ENCODE peak calls at places on chromosomes 6 and 20, in six cellular contexts. One of them, this sample, is unnamed. For H3K4me1, the result is how much of the 10 kb centered on the place peaks cover.

GRCh38 chr6:39088331-39088730 is 26.7 kb downstream of the SAYSD1 start:
- DNase-seq in Peyer's patch: no peak
- DNase-seq in ovary: no peak
- DNase-seq in HCT116: no peak
- DNase-seq in heart left ventricle: peak
- DNase-seq in endothelial cell of umbilical vein: peak
- DNase-seq in this sample: no peak

GRCh38 chr6:33708516-33709204 is 2.8 kb downstream of the UQCC2 start:
- DNase-seq in HCT116: no peak
- DNase-seq in ovary: no peak
- DNase-seq in heart left ventricle: peak
- DNase-seq in endothelial cell of umbilical vein: no peak
- DNase-seq in Peyer's patch: no peak
- DNase-seq in this sample: no peak

GRCh38 chr6:13068558-13069210 is 259.7 kb downstream of the TBC1D7 start:
- DNase-seq in endothelial cell of umbilical vein: peak
- DNase-seq in heart left ventricle: no peak
- DNase-seq in HCT116: no peak
- DNase-seq in Peyer's patch: no peak
- DNase-seq in ovary: no peak
- DNase-seq in this sample: no peak

GRCh38 chr6:41373919-41374617 is 38.7 kb downstream of the NCR2 start:
- DNase-seq in endothelial cell of umbilical vein: no peak
- DNase-seq in HCT116: no peak
- DNase-seq in ovary: no peak
- DNase-seq in Peyer's patch: no peak
- DNase-seq in heart left ventricle: no peak
- DNase-seq in this sample: no peak

GRCh38 chr20:38217791-38218565 is 42.6 kb downstream of the KIAA1755 start:
- DNase-seq in endothelial cell of umbilical vein: peak
- DNase-seq in HCT116: peak
- DNase-seq in heart left ventricle: peak
- DNase-seq in ovary: no peak
- DNase-seq in Peyer's patch: no peak
- DNase-seq in this sample: no peak

GRCh38 chr6:56549014-56549413 is 93.7 kb downstream of the DST start:
- DNase-seq in Peyer's patch: no peak
- DNase-seq in endothelial cell of umbilical vein: peak
- DNase-seq in ovary: no peak
- DNase-seq in HCT116: no peak
- DNase-seq in heart left ventricle: no peak
- DNase-seq in this sample: no peak

GRCh38 chr6:15255481-15256414 is 9.9 kb downstream of the JARID2 start:
- DNase-seq in heart left ventricle: no peak
- DNase-seq in Peyer's patch: peak
- DNase-seq in ovary: no peak
- DNase-seq in endothelial cell of umbilical vein: no peak
- DNase-seq in HCT116: no peak
- DNase-seq in this sample: no peak

GRCh38 chr6:151808331-151809241 is 1.1 kb downstream of the ESR1 start:
- DNase-seq in heart left ventricle: no peak
- DNase-seq in ovary: peak
- DNase-seq in endothelial cell of umbilical vein: no peak
- DNase-seq in HCT116: no peak
- DNase-seq in Peyer's patch: no peak
- DNase-seq in this sample: peak

GRCh38 chr20:3135507-3136070 is 24.1 kb downstream of the FASTKD5 start:
- DNase-seq in HCT116: no peak
- DNase-seq in ovary: no peak
- DNase-seq in endothelial cell of umbilical vein: no peak
- DNase-seq in Peyer's patch: no peak
- DNase-seq in heart left ventricle: no peak
- DNase-seq in this sample: no peak

GRCh38 chr6:140816696-140817095 is 1316.0 kb upstream of the GJE1 start:
- DNase-seq in ovary: no peak
- DNase-seq in heart left ventricle: no peak
- DNase-seq in Peyer's patch: no peak
- DNase-seq in endothelial cell of umbilical vein: no peak
- DNase-seq in HCT116: no peak
- DNase-seq in this sample: no peak

GRCh38 chr6:150998992-150999975 is 133.8 kb downstream of the MTHFD1L start:
- DNase-seq in HCT116: no peak
- DNase-seq in heart left ventricle: no peak
- DNase-seq in endothelial cell of umbilical vein: no peak
- DNase-seq in Peyer's patch: no peak
- DNase-seq in ovary: no peak
- DNase-seq in this sample: no peak

GRCh38 chr20:46984391-46984790 is 89.7 kb downstream of the EYA2 start:
- DNase-seq in ovary: no peak
- DNase-seq in HCT116: no peak
- DNase-seq in Peyer's patch: no peak
- DNase-seq in endothelial cell of umbilical vein: no peak
- DNase-seq in heart left ventricle: no peak
- DNase-seq in this sample: no peak

GRCh38 chr6:149499066-149499465 is 14.3 kb upstream of the ZC3H12D start:
- DNase-seq in Peyer's patch: no peak
- DNase-seq in ovary: no peak
- DNase-seq in heart left ventricle: no peak
- DNase-seq in endothelial cell of umbilical vein: peak
- DNase-seq in HCT116: no peak
- DNase-seq in this sample: no peak

GRCh38 chr6:148455674-148456559 is 113.3 kb downstream of the SASH1 start:
- DNase-seq in Peyer's patch: no peak
- DNase-seq in endothelial cell of umbilical vein: peak
- DNase-seq in ovary: no peak
- DNase-seq in heart left ventricle: no peak
- DNase-seq in HCT116: no peak
- DNase-seq in this sample: no peak

GRCh38 chr6:144144996-144145395 is 5.3 kb upstream of the STX11 start:
- DNase-seq in heart left ventricle: no peak
- DNase-seq in endothelial cell of umbilical vein: peak
- DNase-seq in ovary: no peak
- DNase-seq in Peyer's patch: no peak
- DNase-seq in HCT116: no peak
- DNase-seq in this sample: no peak

GRCh38 chr6:15621203-15622044 is 41.4 kb downstream of the DTNBP1 start:
- DNase-seq in Peyer's patch: peak
- DNase-seq in endothelial cell of umbilical vein: peak
- DNase-seq in heart left ventricle: peak
- DNase-seq in ovary: no peak
- DNase-seq in HCT116: no peak
- DNase-seq in this sample: no peak

GRCh38 chr6:115551510-115551909 is 509.2 kb downstream of the FRK start:
- DNase-seq in Peyer's patch: no peak
- DNase-seq in heart left ventricle: no peak
- DNase-seq in ovary: no peak
- DNase-seq in endothelial cell of umbilical vein: no peak
- DNase-seq in HCT116: no peak
- DNase-seq in this sample: no peak

GRCh38 chr6:19214231-19214630 is 622.9 kb upstream of the ID4 start:
- DNase-seq in endothelial cell of umbilical vein: no peak
- DNase-seq in Peyer's patch: no peak
- DNase-seq in HCT116: no peak
- DNase-seq in heart left ventricle: no peak
- DNase-seq in ovary: no peak
- DNase-seq in this sample: no peak

GRCh38 chr6:138440296-138440695 is 36.3 kb downstream of the HEBP2 start:
- DNase-seq in heart left ventricle: no peak
- DNase-seq in Peyer's patch: no peak
- DNase-seq in HCT116: no peak
- DNase-seq in endothelial cell of umbilical vein: no peak
- DNase-seq in ovary: no peak
- DNase-seq in this sample: no peak

GRCh38 chr6:16961577-16961976 is 140.3 kb upstream of the STMND1 start:
- DNase-seq in endothelial cell of umbilical vein: no peak
- DNase-seq in Peyer's patch: no peak
- DNase-seq in ovary: no peak
- DNase-seq in heart left ventricle: no peak
- DNase-seq in HCT116: no peak
- DNase-seq in this sample: no peak

GRCh38 chr6:106002005-106002404 is 84.1 kb upstream of the PRDM1 start:
- DNase-seq in Peyer's patch: no peak
- DNase-seq in ovary: no peak
- DNase-seq in heart left ventricle: no peak
- DNase-seq in HCT116: no peak
- DNase-seq in endothelial cell of umbilical vein: no peak
- DNase-seq in this sample: no peak

GRCh38 chr6:66396549-66396948 is 689.5 kb upstream of the EYS start:
- DNase-seq in Peyer's patch: no peak
- DNase-seq in endothelial cell of umbilical vein: no peak
- DNase-seq in heart left ventricle: no peak
- DNase-seq in HCT116: no peak
- DNase-seq in ovary: no peak
- DNase-seq in this sample: peak

GRCh38 chr20:57231951-57232428 is 34.5 kb downstream of the BMP7 start:
- DNase-seq in endothelial cell of umbilical vein: no peak
- DNase-seq in HCT116: no peak
- DNase-seq in Peyer's patch: no peak
- DNase-seq in ovary: no peak
- DNase-seq in heart left ventricle: no peak
- DNase-seq in this sample: no peak

GRCh38 chr6:84411060-84411629 is 183.7 kb upstream of the CEP162 start:
- DNase-seq in Peyer's patch: no peak
- DNase-seq in heart left ventricle: no peak
- DNase-seq in ovary: no peak
- DNase-seq in HCT116: no peak
- DNase-seq in endothelial cell of umbilical vein: no peak
- DNase-seq in this sample: no peak

GRCh38 chr6:129923520-129923919 is 62.4 kb upstream of the TMEM244 start:
- DNase-seq in Peyer's patch: no peak
- DNase-seq in endothelial cell of umbilical vein: no peak
- DNase-seq in heart left ventricle: no peak
- DNase-seq in HCT116: no peak
- DNase-seq in ovary: no peak
- DNase-seq in this sample: no peak

GRCh38 chr6:69987550-69987949 is 121.2 kb downstream of the COL19A1 start:
- DNase-seq in endothelial cell of umbilical vein: no peak
- DNase-seq in ovary: no peak
- DNase-seq in Peyer's patch: no peak
- DNase-seq in HCT116: no peak
- DNase-seq in heart left ventricle: no peak
- DNase-seq in this sample: no peak
- H3K27ac ChIP-seq in endothelial cell of umbilical vein: no peak
- H3K27ac ChIP-seq in ovary: no peak
- H3K27ac ChIP-seq in Peyer's patch: no peak
- H3K27ac ChIP-seq in HCT116: no peak
- H3K27ac ChIP-seq in heart left ventricle: no peak
- H3K27ac ChIP-seq in this sample: no peak

GRCh38 chr6:42774201-42774600 is 7.7 kb upstream of the BICRAL start:
- DNase-seq in HCT116: no peak
- DNase-seq in endothelial cell of umbilical vein: no peak
- DNase-seq in ovary: no peak
- DNase-seq in Peyer's patch: no peak
- DNase-seq in heart left ventricle: no peak
- DNase-seq in this sample: no peak
- H3K4me1 ChIP-seq in HCT116: under half
- H3K4me1 ChIP-seq in endothelial cell of umbilical vein: under half
- H3K4me1 ChIP-seq in ovary: under half
- H3K4me1 ChIP-seq in Peyer's patch: under half
- H3K4me1 ChIP-seq in heart left ventricle: under half
- H3K4me1 ChIP-seq in this sample: under half

GRCh38 chr6:26157838-26158580 is 70.8 kb downstream of the HFE start:
- DNase-seq in heart left ventricle: peak
- DNase-seq in endothelial cell of umbilical vein: peak
- DNase-seq in ovary: peak
- DNase-seq in HCT116: peak
- DNase-seq in Peyer's patch: peak
- DNase-seq in this sample: peak

GRCh38 chr6:26159417-26160273 is 72.4 kb downstream of the HFE start:
- DNase-seq in Peyer's patch: no peak
- DNase-seq in HCT116: no peak
- DNase-seq in ovary: no peak
- DNase-seq in heart left ventricle: no peak
- DNase-seq in endothelial cell of umbilical vein: peak
- DNase-seq in this sample: no peak

GRCh38 chr6:26156850-26157149 is 69.6 kb downstream of the HFE start:
- DNase-seq in HCT116: no peak
- DNase-seq in ovary: no peak
- DNase-seq in heart left ventricle: peak
- DNase-seq in Peyer's patch: no peak
- DNase-seq in endothelial cell of umbilical vein: no peak
- DNase-seq in this sample: no peak

GRCh38 chr6:26157150-26157837 is 70.1 kb downstream of the HFE start:
- DNase-seq in endothelial cell of umbilical vein: peak
- DNase-seq in ovary: peak
- DNase-seq in heart left ventricle: peak
- DNase-seq in Peyer's patch: peak
- DNase-seq in HCT116: no peak
- DNase-seq in this sample: peak

DNA sequence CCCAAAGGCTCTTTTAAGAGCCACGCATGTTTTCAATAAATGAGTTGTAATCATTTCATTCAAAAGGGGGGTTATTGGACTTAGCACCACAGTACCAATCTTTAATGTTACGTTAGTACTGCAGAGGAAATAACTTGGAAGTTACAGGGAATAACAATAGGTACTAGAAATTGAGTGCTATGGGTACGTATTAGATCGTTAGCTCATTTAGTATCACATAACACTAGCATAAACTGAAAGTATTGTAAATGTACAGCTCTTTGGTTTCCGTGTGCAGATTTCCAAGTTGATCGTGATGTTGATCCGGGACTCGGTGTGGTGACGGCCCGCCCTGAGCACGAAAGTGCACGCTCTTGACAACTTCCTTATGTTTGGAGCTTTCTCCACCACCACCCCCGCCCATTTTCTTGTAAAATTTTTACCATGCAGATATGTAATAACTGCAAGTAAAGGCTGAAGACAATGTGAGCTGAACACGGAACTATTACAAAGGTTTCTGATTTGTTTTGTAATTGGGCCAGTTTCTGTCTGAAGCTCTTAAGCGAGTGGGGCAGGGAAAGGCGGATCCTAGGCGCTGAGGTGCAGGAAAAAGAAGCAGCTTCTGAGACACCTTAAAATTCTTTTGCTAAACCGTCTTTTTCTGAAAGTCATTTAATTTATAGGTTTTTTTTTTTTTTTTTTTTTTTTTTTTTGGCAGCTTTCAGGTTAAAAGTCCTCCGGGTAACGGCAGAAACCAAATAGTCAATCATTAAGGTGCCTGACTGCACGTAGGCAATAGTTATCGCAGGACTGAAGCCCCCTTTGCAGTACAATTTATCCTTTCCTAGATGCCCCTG is 71.6 kb downstream of the HFE start:
- DNase-seq in ovary: peak
- DNase-seq in endothelial cell of umbilical vein: peak
- DNase-seq in Peyer's patch: peak
- DNase-seq in heart left ventricle: peak
- DNase-seq in HCT116: no peak
- DNase-seq in this sample: peak
- TF ChIP-seq POLR2A in ovary: no peak
- TF ChIP-seq POLR2A in endothelial cell of umbilical vein: no peak
- TF ChIP-seq POLR2A in Peyer's patch: peak
- TF ChIP-seq POLR2A in heart left ventricle: no peak
- TF ChIP-seq POLR2A in HCT116: peak
- TF ChIP-seq POLR2A in this sample: no peak

DNA sequence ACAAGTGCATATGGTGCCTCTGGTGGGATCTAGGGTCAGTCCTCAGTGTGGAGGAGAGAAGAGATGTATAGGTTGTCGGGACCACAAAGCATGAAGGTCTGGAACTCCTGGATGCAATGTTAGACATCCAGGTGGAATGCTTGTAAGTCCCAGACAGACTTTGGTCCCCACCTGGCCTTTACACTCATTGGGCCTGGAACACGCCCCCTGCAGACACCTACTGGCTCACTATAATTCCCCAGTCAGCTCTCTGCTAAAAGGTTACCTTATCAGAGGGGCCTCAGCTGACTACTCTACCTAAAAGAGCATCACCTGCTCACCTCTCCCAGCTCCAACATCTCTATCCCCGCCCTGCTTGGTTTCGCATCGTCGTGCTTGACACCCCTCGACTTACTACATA is 41.7 kb upstream of the SIRPA start:
- DNase-seq in heart left ventricle: no peak
- DNase-seq in ovary: no peak
- DNase-seq in Peyer's patch: no peak
- DNase-seq in endothelial cell of umbilical vein: no peak
- DNase-seq in HCT116: no peak
- DNase-seq in this sample: no peak
- H3K27ac ChIP-seq in heart left ventricle: no peak
- H3K27ac ChIP-seq in ovary: no peak
- H3K27ac ChIP-seq in Peyer's patch: no peak
- H3K27ac ChIP-seq in endothelial cell of umbilical vein: no peak
- H3K27ac ChIP-seq in HCT116: no peak
- H3K27ac ChIP-seq in this sample: no peak

This sample was measured in upper lobe of left lung.